ENCODE peak calls at places on chromosome 18, in eight cellular contexts. One of them, this sample, is unnamed.

GRCh38 chr18:45566025-45566740 is 49.1 kb upstream of the SLC14A2 start:
- DNase-seq in NCI-H1105 treated with DMSO at 0.1 percent for 48 hours: no peak
- DNase-seq in stromal cell of bone marrow: peak
- DNase-seq in hippocampal formation: no peak
- DNase-seq in GM23248: peak
- DNase-seq in AML-193: no peak
- DNase-seq in sciatic nerve: no peak
- DNase-seq in HT1080: peak
- DNase-seq in this sample: no peak

GRCh38 chr18:56490942-56491341 is 147.4 kb downstream of the TXNL1 start:
- DNase-seq in NCI-H1105 treated with DMSO at 0.1 percent for 48 hours: no peak
- DNase-seq in stromal cell of bone marrow: no peak
- DNase-seq in hippocampal formation: no peak
- DNase-seq in GM23248: no peak
- DNase-seq in AML-193: no peak
- DNase-seq in sciatic nerve: no peak
- DNase-seq in HT1080: no peak
- DNase-seq in this sample: no peak

GRCh38 chr18:53660306-53660705 is 564.2 kb downstream of the MBD2 start:
- DNase-seq in NCI-H1105 treated with DMSO at 0.1 percent for 48 hours: no peak
- DNase-seq in stromal cell of bone marrow: no peak
- DNase-seq in hippocampal formation: no peak
- DNase-seq in GM23248: no peak
- DNase-seq in AML-193: no peak
- DNase-seq in sciatic nerve: no peak
- DNase-seq in HT1080: no peak
- DNase-seq in this sample: no peak

GRCh38 chr18:58354051-58354450 is 274.8 kb downstream of the ALPK2 start:
- DNase-seq in NCI-H1105 treated with DMSO at 0.1 percent for 48 hours: no peak
- DNase-seq in stromal cell of bone marrow: no peak
- DNase-seq in hippocampal formation: no peak
- DNase-seq in GM23248: no peak
- DNase-seq in AML-193: no peak
- DNase-seq in sciatic nerve: no peak
- DNase-seq in HT1080: no peak
- DNase-seq in this sample: no peak

GRCh38 chr18:79872423-79872822 is 74.7 kb downstream of the KCNG2 start:
- DNase-seq in NCI-H1105 treated with DMSO at 0.1 percent for 48 hours: no peak
- DNase-seq in stromal cell of bone marrow: no peak
- DNase-seq in hippocampal formation: no peak
- DNase-seq in GM23248: peak
- DNase-seq in AML-193: no peak
- DNase-seq in sciatic nerve: no peak
- DNase-seq in HT1080: no peak
- DNase-seq in this sample: no peak

GRCh38 chr18:70372450-70373061 is 83.7 kb downstream of the SOCS6 start:
- DNase-seq in NCI-H1105 treated with DMSO at 0.1 percent for 48 hours: no peak
- DNase-seq in stromal cell of bone marrow: no peak
- DNase-seq in hippocampal formation: no peak
- DNase-seq in GM23248: peak
- DNase-seq in AML-193: no peak
- DNase-seq in sciatic nerve: no peak
- DNase-seq in HT1080: no peak
- DNase-seq in this sample: no peak

GRCh38 chr18:80095414-80095813 is 13.6 kb upstream of the ADNP2 start:
- DNase-seq in NCI-H1105 treated with DMSO at 0.1 percent for 48 hours: no peak
- DNase-seq in stromal cell of bone marrow: no peak
- DNase-seq in hippocampal formation: no peak
- DNase-seq in GM23248: no peak
- DNase-seq in AML-193: no peak
- DNase-seq in sciatic nerve: no peak
- DNase-seq in HT1080: no peak
- DNase-seq in this sample: no peak

GRCh38 chr18:14124689-14125088 is 7.5 kb downstream of the ZNF519 start:
- DNase-seq in NCI-H1105 treated with DMSO at 0.1 percent for 48 hours: no peak
- DNase-seq in stromal cell of bone marrow: no peak
- DNase-seq in hippocampal formation: no peak
- DNase-seq in GM23248: no peak
- DNase-seq in AML-193: no peak
- DNase-seq in sciatic nerve: no peak
- DNase-seq in HT1080: no peak
- DNase-seq in this sample: no peak

GRCh38 chr18:14086459-14087231 is 45.6 kb downstream of the ZNF519 start:
- DNase-seq in NCI-H1105 treated with DMSO at 0.1 percent for 48 hours: peak
- DNase-seq in stromal cell of bone marrow: peak
- DNase-seq in hippocampal formation: peak
- DNase-seq in GM23248: peak
- DNase-seq in AML-193: peak
- DNase-seq in sciatic nerve: no peak
- DNase-seq in HT1080: peak
- DNase-seq in this sample: peak

GRCh38 chr18:13620818-13621445 is 105.4 kb downstream of the FAM210A start:
- DNase-seq in NCI-H1105 treated with DMSO at 0.1 percent for 48 hours: no peak
- DNase-seq in stromal cell of bone marrow: no peak
- DNase-seq in hippocampal formation: no peak
- DNase-seq in GM23248: no peak
- DNase-seq in AML-193: no peak
- DNase-seq in sciatic nerve: no peak
- DNase-seq in HT1080: no peak
- DNase-seq in this sample: no peak

GRCh38 chr18:74331404-74331803 is 15.8 kb downstream of the C18orf63 start:
- DNase-seq in NCI-H1105 treated with DMSO at 0.1 percent for 48 hours: peak
- DNase-seq in stromal cell of bone marrow: peak
- DNase-seq in hippocampal formation: no peak
- DNase-seq in GM23248: peak
- DNase-seq in AML-193: peak
- DNase-seq in sciatic nerve: no peak
- DNase-seq in HT1080: peak
- DNase-seq in this sample: peak

GRCh38 chr18:51038110-51038509 is 8.1 kb downstream of the SMAD4 start:
- DNase-seq in NCI-H1105 treated with DMSO at 0.1 percent for 48 hours: no peak
- DNase-seq in stromal cell of bone marrow: peak
- DNase-seq in hippocampal formation: no peak
- DNase-seq in GM23248: no peak
- DNase-seq in AML-193: no peak
- DNase-seq in sciatic nerve: no peak
- DNase-seq in HT1080: no peak
- DNase-seq in this sample: no peak

GRCh38 chr18:78758496-78758895 is 221.1 kb upstream of the SALL3 start:
- DNase-seq in NCI-H1105 treated with DMSO at 0.1 percent for 48 hours: no peak
- DNase-seq in stromal cell of bone marrow: no peak
- DNase-seq in hippocampal formation: no peak
- DNase-seq in GM23248: no peak
- DNase-seq in AML-193: no peak
- DNase-seq in sciatic nerve: no peak
- DNase-seq in HT1080: no peak
- DNase-seq in this sample: no peak

GRCh38 chr18:9403795-9404564 is 69.4 kb downstream of the TWSG1 start:
- DNase-seq in NCI-H1105 treated with DMSO at 0.1 percent for 48 hours: no peak
- DNase-seq in stromal cell of bone marrow: no peak
- DNase-seq in hippocampal formation: no peak
- DNase-seq in GM23248: no peak
- DNase-seq in AML-193: peak
- DNase-seq in sciatic nerve: no peak
- DNase-seq in HT1080: peak
- DNase-seq in this sample: no peak